ENCODE peak calls at places on chromosomes 1 and 21, in nine cellular contexts. One of them, this sample, is unnamed.

GRCh38 chr1:156320560-156320959 is 17.5 kb downstream of the CCT3 start:
- DNase-seq in NCI-H1930: no peak
- DNase-seq in WERI-Rb-1: no peak
- DNase-seq in choroid plexus epithelial cell: no peak
- DNase-seq in tibial nerve: no peak
- DNase-seq in lower leg skin: no peak
- DNase-seq in foreskin keratinocyte: no peak
- DNase-seq in LoVo: no peak
- DNase-seq in activated gamma-delta T cell treated with anti-CD3 and anti-CD28 coated beads, Interleukin-2, amount 50 U/mL, for 16 hours: no peak
- DNase-seq in this sample: no peak

GRCh38 chr1:67489643-67490042 is 59.4 kb upstream of the SERBP1 start:
- DNase-seq in NCI-H1930: no peak
- DNase-seq in WERI-Rb-1: peak
- DNase-seq in choroid plexus epithelial cell: peak
- DNase-seq in tibial nerve: no peak
- DNase-seq in lower leg skin: no peak
- DNase-seq in foreskin keratinocyte: no peak
- DNase-seq in LoVo: no peak
- DNase-seq in activated gamma-delta T cell treated with anti-CD3 and anti-CD28 coated beads, Interleukin-2, amount 50 U/mL, for 16 hours: no peak
- DNase-seq in this sample: no peak

GRCh38 chr21:42127164-42128125 is 56.3 kb downstream of the UMODL1 start:
- DNase-seq in NCI-H1930: no peak
- DNase-seq in WERI-Rb-1: no peak
- DNase-seq in choroid plexus epithelial cell: no peak
- DNase-seq in tibial nerve: no peak
- DNase-seq in lower leg skin: no peak
- DNase-seq in foreskin keratinocyte: no peak
- DNase-seq in LoVo: no peak
- DNase-seq in activated gamma-delta T cell treated with anti-CD3 and anti-CD28 coated beads, Interleukin-2, amount 50 U/mL, for 16 hours: no peak
- DNase-seq in this sample: no peak

GRCh38 chr1:226309398-226310122 is 596 bp upstream of the LIN9 start:
- DNase-seq in NCI-H1930: peak
- DNase-seq in WERI-Rb-1: no peak
- DNase-seq in choroid plexus epithelial cell: peak
- DNase-seq in tibial nerve: no peak
- DNase-seq in lower leg skin: peak
- DNase-seq in foreskin keratinocyte: no peak
- DNase-seq in LoVo: no peak
- DNase-seq in activated gamma-delta T cell treated with anti-CD3 and anti-CD28 coated beads, Interleukin-2, amount 50 U/mL, for 16 hours: no peak
- DNase-seq in this sample: peak

GRCh38 chr1:109249654-109250401 is 489 bp downstream of the CELSR2 start:
- DNase-seq in NCI-H1930: no peak
- DNase-seq in WERI-Rb-1: no peak
- DNase-seq in choroid plexus epithelial cell: no peak
- DNase-seq in tibial nerve: no peak
- DNase-seq in lower leg skin: no peak
- DNase-seq in foreskin keratinocyte: no peak
- DNase-seq in LoVo: no peak
- DNase-seq in activated gamma-delta T cell treated with anti-CD3 and anti-CD28 coated beads, Interleukin-2, amount 50 U/mL, for 16 hours: no peak
- DNase-seq in this sample: no peak

GRCh38 chr1:85343612-85344255 is 67.3 kb upstream of the BCL10 start:
- DNase-seq in NCI-H1930: no peak
- DNase-seq in WERI-Rb-1: no peak
- DNase-seq in choroid plexus epithelial cell: peak
- DNase-seq in tibial nerve: no peak
- DNase-seq in lower leg skin: no peak
- DNase-seq in foreskin keratinocyte: peak
- DNase-seq in LoVo: peak
- DNase-seq in activated gamma-delta T cell treated with anti-CD3 and anti-CD28 coated beads, Interleukin-2, amount 50 U/mL, for 16 hours: no peak
- DNase-seq in this sample: no peak

GRCh38 chr1:234676103-234676594 is 66.2 kb upstream of the IRF2BP2 start:
- DNase-seq in NCI-H1930: peak
- DNase-seq in WERI-Rb-1: peak
- DNase-seq in choroid plexus epithelial cell: peak
- DNase-seq in tibial nerve: peak
- DNase-seq in lower leg skin: peak
- DNase-seq in foreskin keratinocyte: no peak
- DNase-seq in LoVo: peak
- DNase-seq in activated gamma-delta T cell treated with anti-CD3 and anti-CD28 coated beads, Interleukin-2, amount 50 U/mL, for 16 hours: peak
- DNase-seq in this sample: no peak

GRCh38 chr1:25360596-25361581 is 22.8 kb downstream of the TMEM50A start:
- DNase-seq in NCI-H1930: no peak
- DNase-seq in WERI-Rb-1: no peak
- DNase-seq in choroid plexus epithelial cell: peak
- DNase-seq in tibial nerve: no peak
- DNase-seq in lower leg skin: no peak
- DNase-seq in foreskin keratinocyte: no peak
- DNase-seq in LoVo: no peak
- DNase-seq in activated gamma-delta T cell treated with anti-CD3 and anti-CD28 coated beads, Interleukin-2, amount 50 U/mL, for 16 hours: no peak
- DNase-seq in this sample: no peak

GRCh38 chr1:35448344-35448801 is 108.8 kb downstream of the KIAA0319L start:
- DNase-seq in NCI-H1930: no peak
- DNase-seq in WERI-Rb-1: no peak
- DNase-seq in choroid plexus epithelial cell: peak
- DNase-seq in tibial nerve: peak
- DNase-seq in lower leg skin: no peak
- DNase-seq in foreskin keratinocyte: peak
- DNase-seq in LoVo: no peak
- DNase-seq in activated gamma-delta T cell treated with anti-CD3 and anti-CD28 coated beads, Interleukin-2, amount 50 U/mL, for 16 hours: no peak
- DNase-seq in this sample: no peak

GRCh38 chr1:11194407-11195176 is 5.4 kb downstream of the ANGPTL7 start:
- DNase-seq in NCI-H1930: no peak
- DNase-seq in WERI-Rb-1: no peak
- DNase-seq in choroid plexus epithelial cell: no peak
- DNase-seq in tibial nerve: no peak
- DNase-seq in lower leg skin: no peak
- DNase-seq in foreskin keratinocyte: no peak
- DNase-seq in LoVo: no peak
- DNase-seq in activated gamma-delta T cell treated with anti-CD3 and anti-CD28 coated beads, Interleukin-2, amount 50 U/mL, for 16 hours: no peak
- DNase-seq in this sample: no peak

GRCh38 chr1:202658766-202659165 is 51.5 kb downstream of the SYT2 start:
- DNase-seq in NCI-H1930: no peak
- DNase-seq in WERI-Rb-1: peak
- DNase-seq in choroid plexus epithelial cell: no peak
- DNase-seq in tibial nerve: no peak
- DNase-seq in lower leg skin: no peak
- DNase-seq in foreskin keratinocyte: no peak
- DNase-seq in LoVo: no peak
- DNase-seq in activated gamma-delta T cell treated with anti-CD3 and anti-CD28 coated beads, Interleukin-2, amount 50 U/mL, for 16 hours: no peak
- DNase-seq in this sample: no peak

GRCh38 chr21:27246741-27247140 is 279.9 kb upstream of the ADAMTS5 start:
- DNase-seq in NCI-H1930: no peak
- DNase-seq in WERI-Rb-1: no peak
- DNase-seq in choroid plexus epithelial cell: peak
- DNase-seq in tibial nerve: no peak
- DNase-seq in lower leg skin: no peak
- DNase-seq in foreskin keratinocyte: peak
- DNase-seq in LoVo: no peak
- DNase-seq in activated gamma-delta T cell treated with anti-CD3 and anti-CD28 coated beads, Interleukin-2, amount 50 U/mL, for 16 hours: no peak
- DNase-seq in this sample: no peak

GRCh38 chr1:222909586-222909985 is 94.7 kb downstream of the DISP1 start:
- DNase-seq in NCI-H1930: no peak
- DNase-seq in WERI-Rb-1: no peak
- DNase-seq in choroid plexus epithelial cell: peak
- DNase-seq in tibial nerve: no peak
- DNase-seq in lower leg skin: no peak
- DNase-seq in foreskin keratinocyte: no peak
- DNase-seq in LoVo: no peak
- DNase-seq in activated gamma-delta T cell treated with anti-CD3 and anti-CD28 coated beads, Interleukin-2, amount 50 U/mL, for 16 hours: no peak
- DNase-seq in this sample: no peak

GRCh38 chr21:42403611-42404231 is at the start of gene UBASH3A:
- DNase-seq in NCI-H1930: no peak
- DNase-seq in WERI-Rb-1: no peak
- DNase-seq in choroid plexus epithelial cell: peak
- DNase-seq in tibial nerve: no peak
- DNase-seq in lower leg skin: no peak
- DNase-seq in foreskin keratinocyte: no peak
- DNase-seq in LoVo: no peak
- DNase-seq in activated gamma-delta T cell treated with anti-CD3 and anti-CD28 coated beads, Interleukin-2, amount 50 U/mL, for 16 hours: no peak
- DNase-seq in this sample: no peak

GRCh38 chr1:15155760-15156743 is 2.5 kb downstream of the TMEM51 start:
- DNase-seq in NCI-H1930: no peak
- DNase-seq in WERI-Rb-1: peak
- DNase-seq in choroid plexus epithelial cell: peak
- DNase-seq in tibial nerve: no peak
- DNase-seq in lower leg skin: no peak
- DNase-seq in foreskin keratinocyte: no peak
- DNase-seq in LoVo: no peak
- DNase-seq in activated gamma-delta T cell treated with anti-CD3 and anti-CD28 coated beads, Interleukin-2, amount 50 U/mL, for 16 hours: no peak
- DNase-seq in this sample: no peak

GRCh38 chr1:162956922-162957321 is 95.9 kb upstream of the CCDC190 start:
- DNase-seq in NCI-H1930: no peak
- DNase-seq in WERI-Rb-1: no peak
- DNase-seq in choroid plexus epithelial cell: peak
- DNase-seq in tibial nerve: no peak
- DNase-seq in lower leg skin: no peak
- DNase-seq in foreskin keratinocyte: no peak
- DNase-seq in LoVo: no peak
- DNase-seq in activated gamma-delta T cell treated with anti-CD3 and anti-CD28 coated beads, Interleukin-2, amount 50 U/mL, for 16 hours: no peak
- DNase-seq in this sample: no peak

GRCh38 chr21:17438642-17439041 is 74.2 kb upstream of the CXADR start:
- DNase-seq in NCI-H1930: no peak
- DNase-seq in WERI-Rb-1: peak
- DNase-seq in choroid plexus epithelial cell: no peak
- DNase-seq in tibial nerve: no peak
- DNase-seq in lower leg skin: no peak
- DNase-seq in foreskin keratinocyte: no peak
- DNase-seq in LoVo: no peak
- DNase-seq in activated gamma-delta T cell treated with anti-CD3 and anti-CD28 coated beads, Interleukin-2, amount 50 U/mL, for 16 hours: no peak
- DNase-seq in this sample: no peak

GRCh38 chr1:16178596-16179497 is 23.0 kb upstream of the EPHA2 start:
- DNase-seq in NCI-H1930: no peak
- DNase-seq in WERI-Rb-1: no peak
- DNase-seq in choroid plexus epithelial cell: no peak
- DNase-seq in tibial nerve: no peak
- DNase-seq in lower leg skin: no peak
- DNase-seq in foreskin keratinocyte: no peak
- DNase-seq in LoVo: peak
- DNase-seq in activated gamma-delta T cell treated with anti-CD3 and anti-CD28 coated beads, Interleukin-2, amount 50 U/mL, for 16 hours: no peak
- DNase-seq in this sample: no peak

GRCh38 chr1:82586473-82586872 is 785.7 kb downstream of the ADGRL2 start:
- DNase-seq in NCI-H1930: no peak
- DNase-seq in WERI-Rb-1: no peak
- DNase-seq in choroid plexus epithelial cell: no peak
- DNase-seq in tibial nerve: peak
- DNase-seq in lower leg skin: no peak
- DNase-seq in foreskin keratinocyte: no peak
- DNase-seq in LoVo: no peak
- DNase-seq in activated gamma-delta T cell treated with anti-CD3 and anti-CD28 coated beads, Interleukin-2, amount 50 U/mL, for 16 hours: no peak
- DNase-seq in this sample: no peak

GRCh38 chr1:164605254-164606091 is 46.5 kb downstream of the PBX1 start:
- DNase-seq in NCI-H1930: no peak
- DNase-seq in WERI-Rb-1: no peak
- DNase-seq in choroid plexus epithelial cell: no peak
- DNase-seq in tibial nerve: no peak
- DNase-seq in lower leg skin: no peak
- DNase-seq in foreskin keratinocyte: no peak
- DNase-seq in LoVo: no peak
- DNase-seq in activated gamma-delta T cell treated with anti-CD3 and anti-CD28 coated beads, Interleukin-2, amount 50 U/mL, for 16 hours: no peak
- DNase-seq in this sample: no peak

GRCh38 chr1:159146996-159147395 is 24.4 kb upstream of the CADM3 start:
- DNase-seq in NCI-H1930: no peak
- DNase-seq in WERI-Rb-1: no peak
- DNase-seq in choroid plexus epithelial cell: no peak
- DNase-seq in tibial nerve: no peak
- DNase-seq in lower leg skin: no peak
- DNase-seq in foreskin keratinocyte: no peak
- DNase-seq in LoVo: no peak
- DNase-seq in activated gamma-delta T cell treated with anti-CD3 and anti-CD28 coated beads, Interleukin-2, amount 50 U/mL, for 16 hours: no peak
- DNase-seq in this sample: no peak

GRCh38 chr1:229803601-229804217 is 177.7 kb downstream of the URB2 start:
- DNase-seq in NCI-H1930: no peak
- DNase-seq in WERI-Rb-1: no peak
- DNase-seq in choroid plexus epithelial cell: no peak
- DNase-seq in tibial nerve: no peak
- DNase-seq in lower leg skin: no peak
- DNase-seq in foreskin keratinocyte: peak
- DNase-seq in LoVo: peak
- DNase-seq in activated gamma-delta T cell treated with anti-CD3 and anti-CD28 coated beads, Interleukin-2, amount 50 U/mL, for 16 hours: no peak
- DNase-seq in this sample: peak

GRCh38 chr1:228216371-228217320 is 8.8 kb downstream of the OBSCN start:
- DNase-seq in NCI-H1930: no peak
- DNase-seq in WERI-Rb-1: no peak
- DNase-seq in choroid plexus epithelial cell: no peak
- DNase-seq in tibial nerve: no peak
- DNase-seq in lower leg skin: peak
- DNase-seq in foreskin keratinocyte: no peak
- DNase-seq in LoVo: no peak
- DNase-seq in activated gamma-delta T cell treated with anti-CD3 and anti-CD28 coated beads, Interleukin-2, amount 50 U/mL, for 16 hours: no peak
- DNase-seq in this sample: no peak

GRCh38 chr21:44375281-44375651 is 21.8 kb downstream of the TRPM2 start:
- DNase-seq in NCI-H1930: no peak
- DNase-seq in WERI-Rb-1: no peak
- DNase-seq in choroid plexus epithelial cell: no peak
- DNase-seq in tibial nerve: peak
- DNase-seq in lower leg skin: peak
- DNase-seq in foreskin keratinocyte: no peak
- DNase-seq in LoVo: no peak
- DNase-seq in activated gamma-delta T cell treated with anti-CD3 and anti-CD28 coated beads, Interleukin-2, amount 50 U/mL, for 16 hours: no peak
- DNase-seq in this sample: no peak

GRCh38 chr1:150596976-150597375 is 17.6 kb upstream of the MCL1 start:
- DNase-seq in NCI-H1930: no peak
- DNase-seq in WERI-Rb-1: no peak
- DNase-seq in choroid plexus epithelial cell: no peak
- DNase-seq in tibial nerve: no peak
- DNase-seq in lower leg skin: no peak
- DNase-seq in foreskin keratinocyte: no peak
- DNase-seq in LoVo: no peak
- DNase-seq in activated gamma-delta T cell treated with anti-CD3 and anti-CD28 coated beads, Interleukin-2, amount 50 U/mL, for 16 hours: no peak
- DNase-seq in this sample: no peak

GRCh38 chr1:25531082-25531461 is 12.3 kb upstream of the LDLRAP1 start:
- DNase-seq in NCI-H1930: no peak
- DNase-seq in WERI-Rb-1: no peak
- DNase-seq in choroid plexus epithelial cell: no peak
- DNase-seq in tibial nerve: no peak
- DNase-seq in lower leg skin: peak
- DNase-seq in foreskin keratinocyte: no peak
- DNase-seq in LoVo: no peak
- DNase-seq in activated gamma-delta T cell treated with anti-CD3 and anti-CD28 coated beads, Interleukin-2, amount 50 U/mL, for 16 hours: no peak
- DNase-seq in this sample: no peak

GRCh38 chr1:92482665-92483441 is 3.9 kb downstream of the GFI1 start:
- DNase-seq in NCI-H1930: no peak
- DNase-seq in WERI-Rb-1: no peak
- DNase-seq in choroid plexus epithelial cell: no peak
- DNase-seq in tibial nerve: no peak
- DNase-seq in lower leg skin: no peak
- DNase-seq in foreskin keratinocyte: no peak
- DNase-seq in LoVo: no peak
- DNase-seq in activated gamma-delta T cell treated with anti-CD3 and anti-CD28 coated beads, Interleukin-2, amount 50 U/mL, for 16 hours: no peak
- DNase-seq in this sample: no peak

GRCh38 chr1:199954701-199955100 is 72.8 kb upstream of the NR5A2 start:
- DNase-seq in NCI-H1930: no peak
- DNase-seq in WERI-Rb-1: peak
- DNase-seq in choroid plexus epithelial cell: peak
- DNase-seq in tibial nerve: no peak
- DNase-seq in lower leg skin: peak
- DNase-seq in foreskin keratinocyte: no peak
- DNase-seq in LoVo: no peak
- DNase-seq in activated gamma-delta T cell treated with anti-CD3 and anti-CD28 coated beads, Interleukin-2, amount 50 U/mL, for 16 hours: no peak
- DNase-seq in this sample: no peak

GRCh38 chr1:46595127-46595526 is 8.9 kb downstream of the MKNK1 start:
- DNase-seq in NCI-H1930: no peak
- DNase-seq in WERI-Rb-1: no peak
- DNase-seq in choroid plexus epithelial cell: no peak
- DNase-seq in tibial nerve: peak
- DNase-seq in lower leg skin: peak
- DNase-seq in foreskin keratinocyte: no peak
- DNase-seq in LoVo: no peak
- DNase-seq in activated gamma-delta T cell treated with anti-CD3 and anti-CD28 coated beads, Interleukin-2, amount 50 U/mL, for 16 hours: no peak
- DNase-seq in this sample: no peak

This sample was measured in DMS79.